ENCODE peak calls at places on chromosomes 3 and 15, in six cellular contexts. Z, V, H, K, I and M are unnamed samples.

GRCh38 chr3:71680588-71680987 is 44.6 kb downstream of the EIF4E3 start:
- DNase-seq in K (no peak), H (no peak), I (no peak), Z (no peak), V (no peak), M (peak)

GRCh38 chr15:59966262-59966661 is 37.8 kb upstream of the FOXB1 start:
- DNase-seq in I (no peak), H (no peak), V (no peak), K (no peak), Z (no peak), M (no peak)

GRCh38 chr15:51904931-51905330 is 66.6 kb downstream of the LEO1 start:
- DNase-seq in V (no peak), I (no peak), H (no peak), Z (no peak), K (no peak), M (no peak)

GRCh38 chr3:135083179-135083578 is 288.1 kb downstream of the EPHB1 start:
- DNase-seq in I (no peak), H (no peak), K (no peak), Z (no peak), V (no peak), M (no peak)

GRCh38 chr15:56292546-56293316 is 49.1 kb upstream of the RFX7 start:
- DNase-seq in K (no peak), Z (no peak), I (no peak), V (no peak), H (no peak), M (no peak)

GRCh38 chr3:126433496-126434263 is 39.0 kb downstream of the CFAP100 start:
- DNase-seq in Z (no peak), I (no peak), H (no peak), V (no peak), K (no peak), M (no peak)

GRCh38 chr15:60590935-60591490 is 112.1 kb upstream of the ICE2 start:
- DNase-seq in Z (no peak), I (no peak), H (no peak), K (peak), V (peak), M (peak)

GRCh38 chr3:11136116-11136515 is 18.2 kb upstream of the HRH1 start:
- DNase-seq in Z (no peak), V (no peak), I (no peak), K (no peak), H (no peak), M (no peak)

GRCh38 chr3:52787246-52787645 is 7.3 kb upstream of the ITIH3 start:
- DNase-seq in K (no peak), V (no peak), Z (no peak), I (no peak), H (no peak), M (no peak)

GRCh38 chr3:55286695-55287094 is 200.4 kb downstream of the WNT5A start:
- DNase-seq in V (no peak), H (no peak), Z (no peak), I (no peak), K (no peak), M (no peak)

GRCh38 chr3:16173696-16174355 is 654 bp upstream of the GALNT15 start:
- DNase-seq in Z (no peak), V (no peak), K (no peak), H (no peak), I (no peak), M (no peak)

GRCh38 chr3:195312714-195313113 is 41.8 kb upstream of the XXYLT1 start:
- DNase-seq in V (no peak), I (no peak), K (no peak), H (no peak), Z (no peak), M (no peak)

GRCh38 chr15:97993310-97993738 is 32.8 kb downstream of the ARRDC4 start:
- DNase-seq in I (no peak), H (peak), K (no peak), Z (no peak), V (no peak), M (no peak)

GRCh38 chr3:76264911-76265310 is 479.6 kb upstream of the ZNF717 start:
- DNase-seq in H (no peak), V (no peak), Z (no peak), I (no peak), K (no peak), M (no peak)

GRCh38 chr15:64222573-64223361 is 59.9 kb upstream of the PPIB start:
- DNase-seq in Z (no peak), K (no peak), H (no peak), I (no peak), V (no peak), M (no peak)

GRCh38 chr15:83268147-83268546 is 16.3 kb downstream of the BNC1 start:
- DNase-seq in H (no peak), I (no peak), K (no peak), Z (no peak), V (no peak), M (no peak)

GRCh38 chr3:147737411-147737810 is 328.2 kb downstream of the ZIC1 start:
- DNase-seq in I (no peak), K (no peak), H (no peak), V (no peak), Z (no peak), M (no peak)

GRCh38 chr15:60076055-60076454 is 71.9 kb downstream of the FOXB1 start:
- DNase-seq in H (no peak), K (no peak), I (no peak), Z (no peak), V (no peak), M (no peak)

GRCh38 chr3:151003024-151003771 is 30.7 kb upstream of the CLRN1 start:
- DNase-seq in H (no peak), I (no peak), K (no peak), Z (no peak), V (peak), M (no peak)

GRCh38 chr15:89754361-89755154 is 3.5 kb upstream of the MESP1 start:
- DNase-seq in I (no peak), Z (no peak), H (no peak), K (no peak), V (no peak), M (no peak)

GRCh38 chr3:196533260-196533681 is 18.1 kb upstream of the SMCO1 start:
- DNase-seq in K (no peak), V (no peak), Z (peak), H (no peak), I (no peak), M (no peak)

GRCh38 chr15:31374489-31374888 is 47.9 kb downstream of the KLF13 start:
- DNase-seq in I (no peak), H (no peak), K (no peak), Z (no peak), V (no peak), M (no peak)

GRCh38 chr3:156681003-156681402 is 6.6 kb downstream of the TIPARP start:
- DNase-seq in I (no peak), V (peak), K (peak), H (no peak), Z (no peak), M (peak)

GRCh38 chr3:121574449-121574848 is 6.7 kb downstream of the ARGFX start:
- DNase-seq in Z (no peak), H (peak), V (peak), K (no peak), I (no peak), M (no peak)

GRCh38 chr3:12750223-12750622 is 8.8 kb downstream of the TMEM40 start:
- DNase-seq in V (peak), I (no peak), K (no peak), Z (no peak), H (peak), M (no peak)

GRCh38 chr3:42228796-42229195 is 37.2 kb downstream of the CCK start:
- DNase-seq in Z (no peak), K (no peak), V (peak), H (no peak), I (no peak), M (no peak)

DNA sequence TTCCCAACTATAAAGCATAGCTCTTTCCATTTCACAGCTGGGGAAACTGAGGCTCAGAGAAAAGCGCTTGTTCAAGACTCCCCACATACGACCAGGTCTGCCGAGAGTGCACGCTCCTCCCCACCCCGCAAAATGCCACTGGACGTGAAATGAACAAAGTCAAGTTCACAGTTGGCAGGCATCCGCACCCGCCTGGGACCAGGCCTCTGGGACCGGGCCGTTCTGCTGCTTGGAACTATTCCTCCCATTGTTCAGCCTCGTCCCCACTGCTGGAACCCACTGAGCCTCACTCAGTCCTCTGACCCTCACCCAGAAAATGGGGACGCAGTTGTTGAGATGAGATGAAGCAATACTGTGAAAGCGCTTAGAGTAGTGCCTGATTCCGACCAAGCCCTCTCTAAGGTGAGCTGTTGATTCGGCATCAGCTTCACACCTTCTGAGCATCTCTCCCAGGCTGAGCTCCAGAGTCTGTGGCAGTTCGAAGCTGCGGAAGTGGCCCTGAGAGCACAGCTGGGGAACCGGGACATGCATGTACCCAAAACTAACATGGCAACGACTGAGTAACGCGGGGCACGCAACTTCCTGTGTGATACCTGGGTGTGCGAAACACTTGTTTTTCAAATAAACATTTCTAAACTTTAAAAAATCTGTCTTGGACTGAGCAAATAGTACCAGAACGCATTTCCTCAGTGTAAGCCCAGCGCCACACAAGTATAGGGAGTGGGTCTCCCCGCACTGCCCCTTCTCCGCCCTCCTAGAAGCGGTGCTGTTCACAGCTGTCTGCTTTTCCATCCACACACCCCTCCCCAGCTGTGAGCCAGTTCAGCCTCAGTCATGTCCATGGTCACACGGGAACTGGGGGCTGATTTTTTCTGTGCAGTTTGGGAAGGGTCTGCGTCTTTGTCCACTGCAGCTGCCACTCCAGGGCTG is 93.4 kb downstream of the CHSY1 start:
- DNase-seq in H (no peak), Z (no peak), K (no peak), V (no peak), I (no peak), M (no peak)
- TF ChIP-seq GABPA in H (no peak), Z (no peak), K (no peak), V (no peak), I (no peak), M (no peak)

DNA sequence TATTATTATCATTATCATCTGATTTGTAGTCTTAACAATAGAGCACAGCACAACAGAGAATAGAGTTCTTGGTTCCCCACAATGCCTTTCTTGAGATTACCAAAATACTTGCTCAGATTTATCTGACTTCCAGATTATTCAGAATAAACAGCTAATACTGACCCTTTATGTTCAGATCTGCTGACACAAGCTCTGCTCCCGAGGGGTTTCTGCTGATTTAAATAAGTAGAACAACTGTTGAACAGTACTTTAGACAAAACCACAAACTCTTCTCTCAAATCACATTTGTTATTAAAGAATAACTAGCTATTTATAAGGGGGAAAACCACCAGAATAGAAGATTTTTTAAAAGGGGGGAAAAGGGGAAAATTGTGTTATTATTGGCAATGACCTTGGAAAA is 380.2 kb upstream of the ATP11B start:
- DNase-seq in K (no peak), H (no peak), Z (no peak), I (no peak), V (no peak), M (no peak)
- TF ChIP-seq CTCF in K (no peak), H (no peak), Z (no peak), I (no peak), V (no peak), M (no peak)

DNA sequence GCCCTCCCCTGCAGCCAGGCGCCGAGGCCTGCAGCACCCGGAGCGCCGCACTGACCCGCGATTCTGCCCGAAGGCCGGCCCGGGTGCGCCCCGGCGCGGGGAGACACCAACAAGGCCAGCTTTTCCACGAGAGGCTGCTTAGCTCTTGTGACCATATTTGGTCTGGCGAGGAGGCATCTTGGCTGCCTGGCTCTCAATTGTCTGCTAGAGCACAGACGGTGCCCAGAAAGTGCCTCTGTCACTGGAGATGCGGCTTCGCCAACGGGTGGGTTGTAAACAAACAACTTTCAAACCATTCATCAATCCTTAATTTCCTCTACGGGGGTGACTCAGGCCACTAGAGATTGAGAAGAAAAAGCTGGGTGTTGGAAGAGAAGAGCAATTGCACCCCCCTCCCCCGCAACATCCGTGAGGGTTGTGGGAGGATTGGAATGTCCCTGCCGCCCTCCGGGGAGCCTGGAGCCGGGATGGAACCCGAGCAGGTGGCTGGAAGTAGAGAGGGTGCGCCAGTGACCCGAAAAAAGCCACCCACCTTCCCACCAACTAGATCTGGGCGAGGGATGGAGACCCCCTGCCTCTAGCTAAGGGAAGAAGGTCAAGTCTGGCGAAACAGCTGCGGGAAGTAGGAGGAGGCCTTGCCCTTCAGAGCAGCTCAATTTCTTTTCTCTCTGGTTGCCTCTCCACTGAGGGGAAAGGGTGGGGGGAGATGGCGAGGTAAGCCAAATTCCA is 783 bp upstream of the WWTR1 start:
- DNase-seq in K (peak), I (no peak), H (no peak), Z (no peak), V (no peak), M (no peak)
- TF ChIP-seq GABPA in K (no peak), I (no peak), H (no peak), Z (no peak), V (no peak), M (no peak)

GRCh38 chr3:186930143-186930638 is at the start of gene ST6GAL1:
- DNase-seq in I (peak), K (peak), V (peak), Z (peak), H (peak), M (peak)
- TF ChIP-seq CTCF in I (peak), K (peak), V (peak), Z (peak), H (peak), M (no peak)

DNA sequence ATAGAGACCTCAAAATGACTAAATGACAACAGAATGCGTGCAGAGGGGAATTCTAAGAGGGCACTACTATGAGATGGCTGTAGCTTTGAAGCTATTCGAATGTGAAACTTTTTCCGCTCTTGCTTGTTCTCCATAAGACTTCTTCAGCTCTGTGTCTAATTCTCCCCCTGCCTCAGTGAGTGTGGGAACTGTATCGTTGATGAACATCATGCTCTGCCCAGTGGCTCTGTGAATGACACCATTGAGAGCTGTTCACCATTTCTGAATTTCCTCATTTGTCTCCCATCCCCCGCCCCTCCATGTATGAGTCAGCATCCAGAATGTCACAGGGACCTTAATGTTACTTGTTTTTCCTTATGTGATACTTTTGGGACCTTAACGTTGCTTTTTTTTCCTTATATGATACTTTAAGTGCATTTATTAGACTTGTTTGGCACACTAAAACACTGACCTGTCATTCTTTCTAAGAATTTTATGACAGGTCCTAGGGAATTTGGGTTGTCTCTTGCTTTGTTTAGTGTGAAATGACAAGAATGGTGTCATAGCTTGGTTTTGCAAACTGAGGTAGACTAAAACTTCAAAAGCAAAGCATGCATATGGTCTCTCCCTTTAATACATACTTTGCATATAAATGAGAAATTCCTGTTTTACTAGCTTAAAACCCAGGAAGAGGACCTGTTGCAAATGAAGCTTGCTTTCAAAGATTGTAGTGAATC is 99.6 kb downstream of the FNDC3B start:
- DNase-seq in K (no peak), V (peak), Z (no peak), H (peak), I (peak), M (no peak)
- TF ChIP-seq GABPA in K (no peak), V (no peak), Z (no peak), H (no peak), I (no peak), M (no peak)